ENCODE peak calls at places on chromosomes 13 and 19, in five cellular contexts. One of them, this sample, is unnamed.

GRCh38 chr19:2462635-2463421 is 6.1 kb upstream of the LMNB2 start:
- DNase-seq in suprapubic skin: peak; percentile 90
- DNase-seq in breast epithelium: peak; percentile 93
- DNase-seq in heart right ventricle: peak; percentile 93
- DNase-seq in nephron progenitor cell: peak; percentile 79
- DNase-seq in this sample: no peak

GRCh38 chr19:19213822-19214558 is 2.2 kb downstream of the NCAN start:
- DNase-seq in suprapubic skin: no peak
- DNase-seq in heart right ventricle: no peak
- DNase-seq in nephron progenitor cell: no peak
- DNase-seq in breast epithelium: no peak
- DNase-seq in this sample: peak; percentile 77

GRCh38 chr13:21752501-21752900 is 81.6 kb downstream of the FGF9 start:
- DNase-seq in nephron progenitor cell: no peak
- DNase-seq in breast epithelium: no peak
- DNase-seq in suprapubic skin: no peak
- DNase-seq in heart right ventricle: no peak
- DNase-seq in this sample: no peak

GRCh38 chr19:33927789-33928457 is 131.3 kb downstream of the KCTD15 start:
- DNase-seq in heart right ventricle: no peak
- DNase-seq in suprapubic skin: no peak
- DNase-seq in breast epithelium: no peak
- DNase-seq in nephron progenitor cell: no peak
- DNase-seq in this sample: no peak

GRCh38 chr19:10885241-10886169 is 14.2 kb downstream of the CARM1 start:
- DNase-seq in heart right ventricle: no peak
- DNase-seq in suprapubic skin: no peak
- DNase-seq in nephron progenitor cell: no peak
- DNase-seq in breast epithelium: no peak
- DNase-seq in this sample: no peak

GRCh38 chr19:52648336-52648990 is 10.3 kb upstream of the ZNF83 start:
- DNase-seq in nephron progenitor cell: no peak
- DNase-seq in suprapubic skin: no peak
- DNase-seq in heart right ventricle: no peak
- DNase-seq in breast epithelium: no peak
- DNase-seq in this sample: no peak

GRCh38 chr19:33396701-33397535 is 23.4 kb downstream of the CEBPG start:
- DNase-seq in nephron progenitor cell: peak; percentile 58
- DNase-seq in suprapubic skin: no peak
- DNase-seq in heart right ventricle: peak; percentile 34
- DNase-seq in breast epithelium: peak; percentile 47
- DNase-seq in this sample: peak; percentile 16

GRCh38 chr13:60759499-60759898 is 362.5 kb downstream of the TDRD3 start:
- DNase-seq in nephron progenitor cell: no peak
- DNase-seq in breast epithelium: no peak
- DNase-seq in suprapubic skin: no peak
- DNase-seq in heart right ventricle: no peak
- DNase-seq in this sample: no peak

GRCh38 chr19:2188708-2189385 is 25.1 kb downstream of the DOT1L start:
- DNase-seq in heart right ventricle: no peak
- DNase-seq in breast epithelium: no peak
- DNase-seq in nephron progenitor cell: no peak
- DNase-seq in suprapubic skin: no peak
- DNase-seq in this sample: no peak

GRCh38 chr13:114108894-114109293 is 23.5 kb downstream of the RASA3 start:
- DNase-seq in nephron progenitor cell: no peak
- DNase-seq in heart right ventricle: no peak
- DNase-seq in breast epithelium: peak; percentile 36
- DNase-seq in suprapubic skin: no peak
- DNase-seq in this sample: no peak

GRCh38 chr19:34363094-34363493 is 1.9 kb upstream of the GPI start:
- DNase-seq in heart right ventricle: no peak
- DNase-seq in suprapubic skin: no peak
- DNase-seq in nephron progenitor cell: no peak
- DNase-seq in breast epithelium: no peak
- DNase-seq in this sample: no peak

GRCh38 chr19:11887247-11887617 is 350 bp upstream of the ZNF69 start:
- DNase-seq in breast epithelium: no peak
- DNase-seq in suprapubic skin: no peak
- DNase-seq in nephron progenitor cell: no peak
- DNase-seq in heart right ventricle: no peak
- DNase-seq in this sample: peak; percentile 22

GRCh38 chr19:16896913-16897571 is 8.2 kb downstream of the F2RL3 start:
- DNase-seq in nephron progenitor cell: peak; percentile 98
- DNase-seq in suprapubic skin: peak; percentile 97
- DNase-seq in heart right ventricle: peak; percentile 97
- DNase-seq in breast epithelium: peak; percentile 98
- DNase-seq in this sample: peak; percentile 99

GRCh38 chr19:14090509-14091085 is at the start of gene SAMD1:
- DNase-seq in breast epithelium: peak; percentile 88
- DNase-seq in suprapubic skin: peak; percentile 94
- DNase-seq in heart right ventricle: peak; percentile 93
- DNase-seq in nephron progenitor cell: peak; percentile 84
- DNase-seq in this sample: peak; percentile 80

GRCh38 chr19:55688422-55689218 is 13.6 kb downstream of the EPN1 start:
- DNase-seq in heart right ventricle: no peak
- DNase-seq in suprapubic skin: no peak
- DNase-seq in breast epithelium: no peak
- DNase-seq in nephron progenitor cell: peak; percentile 28
- DNase-seq in this sample: peak; percentile 76

GRCh38 chr13:71722206-71722605 is 144.8 kb downstream of the DACH1 start:
- DNase-seq in suprapubic skin: no peak
- DNase-seq in nephron progenitor cell: no peak
- DNase-seq in heart right ventricle: no peak
- DNase-seq in breast epithelium: no peak
- DNase-seq in this sample: no peak

DNA sequence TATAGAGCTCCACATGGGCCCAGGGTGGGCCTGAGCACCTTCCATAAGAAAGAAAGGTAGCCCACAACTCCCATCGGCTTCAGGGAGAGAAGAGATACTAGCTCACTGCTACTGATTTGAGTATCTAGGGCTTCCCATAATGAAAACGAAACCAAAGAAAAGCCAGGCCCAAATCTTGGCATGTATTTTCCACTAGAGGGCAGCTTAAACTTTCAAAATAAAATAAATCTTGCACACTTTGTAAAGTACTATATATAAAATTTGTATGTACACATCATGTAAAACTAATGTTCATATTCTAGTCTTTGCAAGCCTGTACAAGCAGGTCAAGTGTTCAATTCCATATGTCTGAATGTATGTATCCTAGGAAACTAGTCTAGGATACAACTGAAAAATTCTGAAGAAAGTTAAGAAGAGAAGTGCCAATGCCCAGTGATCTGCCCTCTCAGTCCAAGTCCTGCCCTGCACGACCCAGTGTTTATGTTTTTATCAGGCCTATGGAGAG is 475.9 kb downstream of the UQCRFS1 start:
- DNase-seq in heart right ventricle: no peak
- DNase-seq in suprapubic skin: no peak
- DNase-seq in nephron progenitor cell: no peak
- DNase-seq in breast epithelium: no peak
- DNase-seq in this sample: no peak
- TF ChIP-seq CTCF in heart right ventricle: peak; percentile 59
- TF ChIP-seq CTCF in suprapubic skin: no peak
- TF ChIP-seq CTCF in nephron progenitor cell: peak; percentile 53
- TF ChIP-seq CTCF in breast epithelium: peak; percentile 29
- TF ChIP-seq CTCF in this sample: peak; percentile 55

GRCh38 chr13:79445968-79446645 is 34.8 kb upstream of the NDFIP2 start:
- DNase-seq in heart right ventricle: no peak
- DNase-seq in suprapubic skin: no peak
- DNase-seq in breast epithelium: no peak
- DNase-seq in nephron progenitor cell: no peak
- DNase-seq in this sample: no peak
- TF ChIP-seq CTCF in heart right ventricle: no peak
- TF ChIP-seq CTCF in suprapubic skin: no peak
- TF ChIP-seq CTCF in breast epithelium: no peak
- TF ChIP-seq CTCF in nephron progenitor cell: no peak
- TF ChIP-seq CTCF in this sample: no peak

GRCh38 chr19:54477650-54478049 is 4.6 kb upstream of the CDC42EP5 start:
- DNase-seq in heart right ventricle: no peak
- DNase-seq in suprapubic skin: no peak
- DNase-seq in breast epithelium: no peak
- DNase-seq in nephron progenitor cell: no peak
- DNase-seq in this sample: no peak
- TF ChIP-seq CTCF in heart right ventricle: no peak
- TF ChIP-seq CTCF in suprapubic skin: no peak
- TF ChIP-seq CTCF in breast epithelium: no peak
- TF ChIP-seq CTCF in nephron progenitor cell: no peak
- TF ChIP-seq CTCF in this sample: no peak

GRCh38 chr19:57350877-57351805 is at the start of gene ZNF304:
- DNase-seq in heart right ventricle: peak; percentile 96
- DNase-seq in nephron progenitor cell: peak; percentile 79
- DNase-seq in suprapubic skin: peak; percentile 93
- DNase-seq in breast epithelium: peak; percentile 90
- DNase-seq in this sample: peak; percentile 86
- TF ChIP-seq CTCF in heart right ventricle: no peak
- TF ChIP-seq CTCF in nephron progenitor cell: no peak
- TF ChIP-seq CTCF in suprapubic skin: no peak
- TF ChIP-seq CTCF in breast epithelium: no peak
- TF ChIP-seq CTCF in this sample: no peak

This sample was measured in glutamatergic neuron.